ENCODE peak calls at places on chromosomes 2 and 18, in seven cellular contexts. One of them, this sample, is unnamed.

GRCh38 chr2:240851078-240851861 is 17.4 kb upstream of the AGXT start:
- DNase-seq in AG09309: peak; percentile 35
- DNase-seq in activated CD8-positive, alpha-beta T cell treated with anti-CD3 and anti-CD28 coated beads for 36 hours: peak; percentile 90
- DNase-seq in upper lobe of right lung: peak; percentile 89
- DNase-seq in neural progenitor cell: peak; percentile 94
- DNase-seq in uterus: peak; percentile 80
- DNase-seq in NB4: peak; percentile 84
- DNase-seq in this sample: no peak

GRCh38 chr2:156456616-156457015 is 20.4 kb downstream of the GPD2 start:
- DNase-seq in AG09309: no peak
- DNase-seq in activated CD8-positive, alpha-beta T cell treated with anti-CD3 and anti-CD28 coated beads for 36 hours: no peak
- DNase-seq in upper lobe of right lung: no peak
- DNase-seq in neural progenitor cell: no peak
- DNase-seq in uterus: no peak
- DNase-seq in NB4: no peak
- DNase-seq in this sample: no peak

GRCh38 chr18:32776525-32776924 is 3.7 kb upstream of the KLHL14 start:
- DNase-seq in AG09309: no peak
- DNase-seq in activated CD8-positive, alpha-beta T cell treated with anti-CD3 and anti-CD28 coated beads for 36 hours: no peak
- DNase-seq in upper lobe of right lung: no peak
- DNase-seq in neural progenitor cell: no peak
- DNase-seq in uterus: no peak
- DNase-seq in NB4: no peak
- DNase-seq in this sample: no peak

GRCh38 chr2:9166579-9167392 is 39.8 kb upstream of the ASAP2 start:
- DNase-seq in AG09309: no peak
- DNase-seq in activated CD8-positive, alpha-beta T cell treated with anti-CD3 and anti-CD28 coated beads for 36 hours: no peak
- DNase-seq in upper lobe of right lung: no peak
- DNase-seq in neural progenitor cell: no peak
- DNase-seq in uterus: no peak
- DNase-seq in NB4: no peak
- DNase-seq in this sample: no peak

GRCh38 chr2:94994063-94994913 is 31.2 kb upstream of the MAL start:
- DNase-seq in AG09309: no peak
- DNase-seq in activated CD8-positive, alpha-beta T cell treated with anti-CD3 and anti-CD28 coated beads for 36 hours: no peak
- DNase-seq in upper lobe of right lung: no peak
- DNase-seq in neural progenitor cell: no peak
- DNase-seq in uterus: no peak
- DNase-seq in NB4: no peak
- DNase-seq in this sample: peak; percentile 59

GRCh38 chr2:44680983-44681481 is 260.5 kb upstream of the SIX3 start:
- DNase-seq in AG09309: no peak
- DNase-seq in activated CD8-positive, alpha-beta T cell treated with anti-CD3 and anti-CD28 coated beads for 36 hours: no peak
- DNase-seq in upper lobe of right lung: no peak
- DNase-seq in neural progenitor cell: peak; percentile 39
- DNase-seq in uterus: no peak
- DNase-seq in NB4: no peak
- DNase-seq in this sample: no peak

GRCh38 chr2:38262514-38262871 is 114.6 kb downstream of the ATL2 start:
- DNase-seq in AG09309: no peak
- DNase-seq in activated CD8-positive, alpha-beta T cell treated with anti-CD3 and anti-CD28 coated beads for 36 hours: no peak
- DNase-seq in upper lobe of right lung: no peak
- DNase-seq in neural progenitor cell: peak; percentile 59
- DNase-seq in uterus: no peak
- DNase-seq in NB4: no peak
- DNase-seq in this sample: no peak

GRCh38 chr2:27795093-27795834 is 23.7 kb downstream of the MRPL33 start:
- DNase-seq in AG09309: no peak
- DNase-seq in activated CD8-positive, alpha-beta T cell treated with anti-CD3 and anti-CD28 coated beads for 36 hours: no peak
- DNase-seq in upper lobe of right lung: no peak
- DNase-seq in neural progenitor cell: no peak
- DNase-seq in uterus: no peak
- DNase-seq in NB4: peak; percentile 85
- DNase-seq in this sample: no peak

GRCh38 chr2:209334188-209335017 is 89.4 kb upstream of the MAP2 start:
- DNase-seq in AG09309: peak; percentile 7
- DNase-seq in activated CD8-positive, alpha-beta T cell treated with anti-CD3 and anti-CD28 coated beads for 36 hours: peak; percentile 60
- DNase-seq in upper lobe of right lung: peak; percentile 50
- DNase-seq in neural progenitor cell: peak; percentile 78
- DNase-seq in uterus: peak; percentile 23
- DNase-seq in NB4: peak; percentile 67
- DNase-seq in this sample: no peak

GRCh38 chr2:72993147-72993546 is 75.8 kb downstream of the EMX1 start:
- DNase-seq in AG09309: no peak
- DNase-seq in activated CD8-positive, alpha-beta T cell treated with anti-CD3 and anti-CD28 coated beads for 36 hours: peak; percentile 51
- DNase-seq in upper lobe of right lung: peak; percentile 62
- DNase-seq in neural progenitor cell: peak; percentile 82
- DNase-seq in uterus: no peak
- DNase-seq in NB4: peak; percentile 62
- DNase-seq in this sample: no peak

GRCh38 chr2:236051351-236051750 is 116.8 kb downstream of the GBX2 start:
- DNase-seq in AG09309: no peak
- DNase-seq in activated CD8-positive, alpha-beta T cell treated with anti-CD3 and anti-CD28 coated beads for 36 hours: no peak
- DNase-seq in upper lobe of right lung: no peak
- DNase-seq in neural progenitor cell: no peak
- DNase-seq in uterus: no peak
- DNase-seq in NB4: no peak
- DNase-seq in this sample: no peak

GRCh38 chr2:173631123-173631450 is 276.4 kb downstream of the CDCA7 start:
- DNase-seq in AG09309: no peak
- DNase-seq in activated CD8-positive, alpha-beta T cell treated with anti-CD3 and anti-CD28 coated beads for 36 hours: no peak
- DNase-seq in upper lobe of right lung: no peak
- DNase-seq in neural progenitor cell: no peak
- DNase-seq in uterus: peak; percentile 30
- DNase-seq in NB4: no peak
- DNase-seq in this sample: no peak

GRCh38 chr2:129468879-129469278 is 510.6 kb upstream of the RAB6C start:
- DNase-seq in AG09309: no peak
- DNase-seq in activated CD8-positive, alpha-beta T cell treated with anti-CD3 and anti-CD28 coated beads for 36 hours: no peak
- DNase-seq in upper lobe of right lung: no peak
- DNase-seq in neural progenitor cell: no peak
- DNase-seq in uterus: no peak
- DNase-seq in NB4: no peak
- DNase-seq in this sample: no peak

GRCh38 chr2:15546297-15547098 is 14.6 kb downstream of the NBAS start:
- DNase-seq in AG09309: no peak
- DNase-seq in activated CD8-positive, alpha-beta T cell treated with anti-CD3 and anti-CD28 coated beads for 36 hours: peak; percentile 10
- DNase-seq in upper lobe of right lung: no peak
- DNase-seq in neural progenitor cell: no peak
- DNase-seq in uterus: no peak
- DNase-seq in NB4: no peak
- DNase-seq in this sample: no peak

GRCh38 chr2:128665113-128665512 is 346.4 kb upstream of the HS6ST1 start:
- DNase-seq in AG09309: no peak
- DNase-seq in activated CD8-positive, alpha-beta T cell treated with anti-CD3 and anti-CD28 coated beads for 36 hours: no peak
- DNase-seq in upper lobe of right lung: no peak
- DNase-seq in neural progenitor cell: no peak
- DNase-seq in uterus: no peak
- DNase-seq in NB4: no peak
- DNase-seq in this sample: no peak

GRCh38 chr2:113218283-113219091 is 44.7 kb downstream of the PSD4 start:
- DNase-seq in AG09309: no peak
- DNase-seq in activated CD8-positive, alpha-beta T cell treated with anti-CD3 and anti-CD28 coated beads for 36 hours: no peak
- DNase-seq in upper lobe of right lung: peak; percentile 85
- DNase-seq in neural progenitor cell: no peak
- DNase-seq in uterus: no peak
- DNase-seq in NB4: peak; percentile 47
- DNase-seq in this sample: no peak

GRCh38 chr2:146847846-146848245 is 997.0 kb upstream of the ACVR2A start:
- DNase-seq in AG09309: no peak
- DNase-seq in activated CD8-positive, alpha-beta T cell treated with anti-CD3 and anti-CD28 coated beads for 36 hours: no peak
- DNase-seq in upper lobe of right lung: no peak
- DNase-seq in neural progenitor cell: no peak
- DNase-seq in uterus: no peak
- DNase-seq in NB4: no peak
- DNase-seq in this sample: no peak

GRCh38 chr2:18959952-18960717 is 370.8 kb upstream of the NT5C1B start:
- DNase-seq in AG09309: peak; percentile 63
- DNase-seq in activated CD8-positive, alpha-beta T cell treated with anti-CD3 and anti-CD28 coated beads for 36 hours: no peak
- DNase-seq in upper lobe of right lung: no peak
- DNase-seq in neural progenitor cell: no peak
- DNase-seq in uterus: no peak
- DNase-seq in NB4: peak; percentile 6
- DNase-seq in this sample: no peak

GRCh38 chr2:16881122-16881521 is 215.5 kb upstream of the CYRIA start:
- DNase-seq in AG09309: no peak
- DNase-seq in activated CD8-positive, alpha-beta T cell treated with anti-CD3 and anti-CD28 coated beads for 36 hours: no peak
- DNase-seq in upper lobe of right lung: no peak
- DNase-seq in neural progenitor cell: no peak
- DNase-seq in uterus: no peak
- DNase-seq in NB4: no peak
- DNase-seq in this sample: no peak

GRCh38 chr18:31486165-31486564 is 11.8 kb upstream of the DSG2 start:
- DNase-seq in AG09309: no peak
- DNase-seq in activated CD8-positive, alpha-beta T cell treated with anti-CD3 and anti-CD28 coated beads for 36 hours: no peak
- DNase-seq in upper lobe of right lung: no peak
- DNase-seq in neural progenitor cell: no peak
- DNase-seq in uterus: peak; percentile 65
- DNase-seq in NB4: no peak
- DNase-seq in this sample: no peak

GRCh38 chr2:1855150-1855549 is 110.8 kb upstream of the PXDN start:
- DNase-seq in AG09309: no peak
- DNase-seq in activated CD8-positive, alpha-beta T cell treated with anti-CD3 and anti-CD28 coated beads for 36 hours: no peak
- DNase-seq in upper lobe of right lung: no peak
- DNase-seq in neural progenitor cell: peak; percentile 94
- DNase-seq in uterus: no peak
- DNase-seq in NB4: no peak
- DNase-seq in this sample: no peak

DNA sequence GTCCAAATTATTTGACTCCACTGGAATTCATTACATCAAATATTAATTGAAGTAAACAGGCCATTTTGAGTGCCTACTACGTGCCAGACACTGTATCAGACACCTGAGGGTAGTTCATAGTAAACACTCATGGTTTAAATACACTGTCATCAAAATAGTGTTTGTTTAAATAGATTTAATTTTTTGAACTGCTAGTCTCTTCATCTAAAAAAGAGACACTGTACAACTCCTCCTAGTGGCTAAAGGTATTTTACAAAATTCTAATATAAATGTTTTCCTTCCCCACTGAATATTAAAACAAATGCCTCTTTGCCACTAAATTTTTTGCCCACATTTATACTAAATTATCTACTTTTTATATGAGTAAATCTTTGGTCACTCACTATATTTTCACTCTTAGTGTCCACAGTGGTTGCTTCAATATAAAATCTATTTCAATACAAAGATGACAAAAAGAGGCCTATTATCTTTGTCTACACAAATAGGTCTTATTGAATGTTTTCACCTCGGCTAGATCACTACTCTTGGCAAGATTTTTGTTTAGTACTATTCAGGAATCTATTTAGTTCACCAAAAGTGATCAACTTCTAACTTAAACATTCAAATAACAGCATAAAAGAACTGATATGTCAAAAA is 122.1 kb downstream of the TMEM247 start:
- DNase-seq in AG09309: no peak
- DNase-seq in activated CD8-positive, alpha-beta T cell treated with anti-CD3 and anti-CD28 coated beads for 36 hours: no peak
- DNase-seq in upper lobe of right lung: no peak
- DNase-seq in neural progenitor cell: no peak
- DNase-seq in uterus: no peak
- DNase-seq in NB4: no peak
- DNase-seq in this sample: no peak
- TF ChIP-seq CTCF in AG09309: peak; percentile 27
- TF ChIP-seq CTCF in activated CD8-positive, alpha-beta T cell treated with anti-CD3 and anti-CD28 coated beads for 36 hours: peak; percentile 10
- TF ChIP-seq CTCF in upper lobe of right lung: peak; percentile 49
- TF ChIP-seq CTCF in neural progenitor cell: peak; percentile 45
- TF ChIP-seq CTCF in uterus: peak; percentile 36
- TF ChIP-seq CTCF in NB4: peak; percentile 22
- TF ChIP-seq CTCF in this sample: peak; percentile 83

GRCh38 chr2:237128026-237128703 is 42.5 kb downstream of the COPS8 start:
- DNase-seq in AG09309: peak; percentile 95
- DNase-seq in activated CD8-positive, alpha-beta T cell treated with anti-CD3 and anti-CD28 coated beads for 36 hours: peak; percentile 88
- DNase-seq in upper lobe of right lung: peak; percentile 90
- DNase-seq in neural progenitor cell: peak; percentile 44
- DNase-seq in uterus: peak; percentile 99
- DNase-seq in NB4: no peak
- DNase-seq in this sample: no peak
- TF ChIP-seq CTCF in AG09309: peak; percentile 20
- TF ChIP-seq CTCF in activated CD8-positive, alpha-beta T cell treated with anti-CD3 and anti-CD28 coated beads for 36 hours: no peak
- TF ChIP-seq CTCF in upper lobe of right lung: no peak
- TF ChIP-seq CTCF in neural progenitor cell: no peak
- TF ChIP-seq CTCF in uterus: peak; percentile 3
- TF ChIP-seq CTCF in NB4: no peak
- TF ChIP-seq CTCF in this sample: peak; percentile 59

GRCh38 chr18:34576622-34577021 is 133.5 kb upstream of the DTNA start:
- DNase-seq in AG09309: no peak
- DNase-seq in activated CD8-positive, alpha-beta T cell treated with anti-CD3 and anti-CD28 coated beads for 36 hours: no peak
- DNase-seq in upper lobe of right lung: no peak
- DNase-seq in neural progenitor cell: no peak
- DNase-seq in uterus: no peak
- DNase-seq in NB4: no peak
- DNase-seq in this sample: no peak
- TF ChIP-seq CTCF in AG09309: no peak
- TF ChIP-seq CTCF in activated CD8-positive, alpha-beta T cell treated with anti-CD3 and anti-CD28 coated beads for 36 hours: no peak
- TF ChIP-seq CTCF in upper lobe of right lung: no peak
- TF ChIP-seq CTCF in neural progenitor cell: no peak
- TF ChIP-seq CTCF in uterus: no peak
- TF ChIP-seq CTCF in NB4: no peak
- TF ChIP-seq CTCF in this sample: no peak

GRCh38 chr2:12501469-12502147 is 215.1 kb upstream of the TRIB2 start:
- DNase-seq in AG09309: no peak
- DNase-seq in activated CD8-positive, alpha-beta T cell treated with anti-CD3 and anti-CD28 coated beads for 36 hours: peak; percentile 92
- DNase-seq in upper lobe of right lung: no peak
- DNase-seq in neural progenitor cell: no peak
- DNase-seq in uterus: peak; percentile 63
- DNase-seq in NB4: peak; percentile 65
- DNase-seq in this sample: no peak

GRCh38 chr2:12495247-12495868 is 221.4 kb upstream of the TRIB2 start:
- DNase-seq in AG09309: no peak
- DNase-seq in activated CD8-positive, alpha-beta T cell treated with anti-CD3 and anti-CD28 coated beads for 36 hours: no peak
- DNase-seq in upper lobe of right lung: no peak
- DNase-seq in neural progenitor cell: no peak
- DNase-seq in uterus: no peak
- DNase-seq in NB4: no peak
- DNase-seq in this sample: no peak

GRCh38 chr2:12500899-12501298 is 215.8 kb upstream of the TRIB2 start:
- DNase-seq in AG09309: no peak
- DNase-seq in activated CD8-positive, alpha-beta T cell treated with anti-CD3 and anti-CD28 coated beads for 36 hours: no peak
- DNase-seq in upper lobe of right lung: no peak
- DNase-seq in neural progenitor cell: no peak
- DNase-seq in uterus: no peak
- DNase-seq in NB4: no peak
- DNase-seq in this sample: no peak

GRCh38 chr2:12498703-12499102 is 218.0 kb upstream of the TRIB2 start:
- DNase-seq in AG09309: no peak
- DNase-seq in activated CD8-positive, alpha-beta T cell treated with anti-CD3 and anti-CD28 coated beads for 36 hours: no peak
- DNase-seq in upper lobe of right lung: no peak
- DNase-seq in neural progenitor cell: no peak
- DNase-seq in uterus: no peak
- DNase-seq in NB4: no peak
- DNase-seq in this sample: no peak

DNA sequence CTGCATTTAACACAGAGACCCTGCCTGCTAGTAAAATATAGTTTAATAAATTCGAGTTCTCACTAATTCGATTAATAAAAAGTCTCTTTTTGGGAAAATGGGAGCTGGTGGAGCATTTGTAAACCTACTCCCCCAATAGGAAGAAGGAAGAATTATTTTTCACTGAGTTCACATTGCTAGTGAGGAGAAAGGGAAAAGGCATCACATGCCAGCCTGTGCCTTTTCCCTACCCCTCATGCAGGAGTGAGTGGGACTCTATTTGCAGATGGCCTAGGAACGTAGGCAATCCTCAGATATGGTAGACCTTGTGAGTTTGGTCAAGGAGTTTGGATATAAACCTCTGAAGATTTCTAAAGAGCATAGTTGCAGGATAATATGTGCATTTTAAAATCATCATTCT is 218.4 kb upstream of the TRIB2 start:
- DNase-seq in AG09309: no peak
- DNase-seq in activated CD8-positive, alpha-beta T cell treated with anti-CD3 and anti-CD28 coated beads for 36 hours: no peak
- DNase-seq in upper lobe of right lung: no peak
- DNase-seq in neural progenitor cell: no peak
- DNase-seq in uterus: no peak
- DNase-seq in NB4: no peak
- DNase-seq in this sample: no peak
- TF ChIP-seq CTCF in AG09309: no peak
- TF ChIP-seq CTCF in activated CD8-positive, alpha-beta T cell treated with anti-CD3 and anti-CD28 coated beads for 36 hours: no peak
- TF ChIP-seq CTCF in upper lobe of right lung: peak; percentile 9
- TF ChIP-seq CTCF in neural progenitor cell: no peak
- TF ChIP-seq CTCF in uterus: no peak
- TF ChIP-seq CTCF in NB4: no peak
- TF ChIP-seq CTCF in this sample: peak; percentile 37